ENCODE peak calls at places on chromosomes 4 and X, in seven cellular contexts. A is right lobe of liver, P is MM.1S, G is fibroblast of lung, Z is hepatocyte, X is PC-3, W is tibial artery. J is an unnamed sample.

GRCh38 chrX:47483310-47484268 is 567 bp upstream of the ZNF41 start:
- DNase-seq in Z (peak; percentile 20), G (peak; percentile 50), P (no peak), X (peak; percentile 25), A (peak; percentile 44), W (no peak), J (no peak)

GRCh38 chr4:154361450-154361849 is 130.1 kb downstream of the DCHS2 start:
- DNase-seq in X (no peak), A (no peak), Z (no peak), P (peak; percentile 80), W (no peak), G (no peak), J (no peak)

GRCh38 chrX:7202206-7202605 is 54.3 kb upstream of the PUDP start:
- DNase-seq in A (no peak), W (no peak), P (no peak), Z (no peak), X (peak; percentile 65), G (no peak), J (no peak)

GRCh38 chrX:3648084-3648483 is 65.4 kb downstream of the PRKX start:
- DNase-seq in X (no peak), P (no peak), A (no peak), W (no peak), G (no peak), Z (no peak), J (no peak)

GRCh38 chr4:95869961-95870500 is 30.1 kb downstream of the PDHA2 start:
- DNase-seq in X (no peak), P (no peak), A (no peak), W (no peak), G (no peak), Z (no peak), J (peak; percentile 1)

GRCh38 chrX:55488559-55489314 is 911 bp downstream of the USP51 start:
- DNase-seq in G (peak; percentile 45), X (peak; percentile 31), P (peak; percentile 48), W (peak; percentile 88), A (peak; percentile 64), Z (peak; percentile 71), J (peak; percentile 43)

GRCh38 chrX:100410083-100410590 is at the start of gene PCDH19:
- DNase-seq in X (peak; percentile 57), A (peak; percentile 52), G (peak; percentile 37), W (no peak), Z (peak; percentile 81), P (peak; percentile 74), J (peak; percentile 12)

GRCh38 chr4:1061747-1062146 is 50.3 kb downstream of the FGFRL1 start:
- DNase-seq in Z (no peak), X (no peak), G (no peak), W (peak; percentile 5), P (no peak), A (peak; percentile 5), J (no peak)

GRCh38 chr4:108940086-108941033 is 177.5 kb upstream of the ETNPPL start:
- DNase-seq in X (peak; percentile 24), P (peak; percentile 53), W (no peak), A (no peak), G (peak; percentile 45), Z (no peak), J (no peak)

GRCh38 chr4:24105183-24106039 is 215.6 kb upstream of the PPARGC1A start:
- DNase-seq in A (no peak), X (peak; percentile 46), Z (peak; percentile 28), P (no peak), W (no peak), G (peak; percentile 95), J (peak; percentile 91)

GRCh38 chrX:46381630-46382029 is 163.6 kb downstream of the ZNF674 start:
- DNase-seq in X (peak; percentile 46), G (peak; percentile 10), A (no peak), P (peak; percentile 62), W (no peak), Z (peak; percentile 13), J (peak; percentile 20)

GRCh38 chr4:107034982-107035710 is 967 bp downstream of the DKK2 start:
- DNase-seq in G (peak; percentile 44), Z (peak; percentile 53), A (no peak), P (no peak), W (no peak), X (no peak), J (peak; percentile 31)

GRCh38 chrX:38578152-38578551 is 16.8 kb downstream of the TSPAN7 start:
- DNase-seq in Z (peak; percentile 8), P (no peak), A (no peak), G (no peak), X (no peak), W (no peak), J (no peak)

GRCh38 chrX:123906557-123907316 is 46.9 kb downstream of the XIAP start:
- DNase-seq in P (no peak), X (no peak), Z (peak; percentile 9), W (no peak), A (no peak), G (peak; percentile 24), J (no peak)

GRCh38 chr4:42630908-42631307 is 26.0 kb downstream of the ATP8A1 start:
- DNase-seq in A (no peak), X (peak; percentile 64), P (no peak), W (no peak), G (no peak), Z (no peak), J (no peak)

GRCh38 chr4:122341906-122342305 is 36.9 kb upstream of the ADAD1 start:
- DNase-seq in W (no peak), Z (peak; percentile 7), X (peak; percentile 30), A (no peak), G (peak; percentile 88), P (no peak), J (peak; percentile 81)

GRCh38 chrX:45368705-45369104 is 168.0 kb upstream of the DIPK2B start:
- DNase-seq in Z (no peak), W (no peak), G (no peak), X (no peak), P (no peak), A (no peak), J (no peak)

GRCh38 chrX:23822397-23822796 is 39.4 kb downstream of the SAT1 start:
- DNase-seq in P (no peak), G (peak; percentile 45), A (no peak), W (no peak), X (peak; percentile 69), Z (peak; percentile 76), J (no peak)

GRCh38 chr4:173735055-173735454 is 205.0 kb upstream of the HAND2 start:
- DNase-seq in X (no peak), G (no peak), P (no peak), Z (no peak), A (no peak), W (no peak), J (no peak)

GRCh38 chrX:13764284-13764683 is 29.7 kb downstream of the OFD1 start:
- DNase-seq in W (no peak), A (no peak), P (no peak), G (no peak), X (no peak), Z (no peak), J (no peak)

GRCh38 chrX:1444896-1445480 is 7.7 kb downstream of the ASMTL start:
- DNase-seq in X (no peak), P (no peak), A (peak; percentile 17), Z (no peak), W (peak; percentile 31), G (no peak), J (no peak)

GRCh38 chr4:120843840-120844527 is 78.5 kb downstream of the PRDM5 start:
- DNase-seq in X (peak; percentile 4), P (no peak), W (no peak), G (no peak), Z (peak; percentile 33), A (no peak), J (no peak)

GRCh38 chr4:15238720-15239119 is 189.1 kb upstream of the C1QTNF7 start:
- DNase-seq in P (peak; percentile 34), Z (peak; percentile 68), W (no peak), G (peak; percentile 30), X (peak; percentile 56), A (no peak), J (peak; percentile 62)

GRCh38 chr4:185119927-185120630 is 23.0 kb upstream of the SLC25A4 start:
- DNase-seq in G (peak; percentile 28), Z (no peak), P (peak; percentile 57), W (no peak), A (no peak), X (no peak), J (no peak)

GRCh38 chr4:13261486-13262257 is 222.5 kb downstream of the RAB28 start:
- DNase-seq in G (peak; percentile 81), A (no peak), X (no peak), P (no peak), W (no peak), Z (no peak), J (no peak)

GRCh38 chrX:49133759-49134158 is 10.2 kb upstream of the GPKOW start:
- DNase-seq in G (no peak), A (no peak), X (no peak), Z (no peak), W (no peak), P (no peak), J (no peak)

GRCh38 chr4:128675083-128675482 is 134.4 kb upstream of the JADE1 start:
- DNase-seq in P (peak; percentile 97), W (no peak), X (no peak), G (no peak), A (no peak), Z (no peak), J (no peak)

GRCh38 chrX:37302569-37302968 is 46.6 kb upstream of the PRRG1 start:
- DNase-seq in A (peak; percentile 46), G (peak; percentile 6), Z (peak; percentile 50), P (no peak), W (no peak), X (peak; percentile 52), J (peak; percentile 11)

GRCh38 chrX:146755214-146755613 is 54.4 kb upstream of the CXorf51B start:
- DNase-seq in W (no peak), P (no peak), A (no peak), G (no peak), X (no peak), Z (no peak), J (no peak)

DNA sequence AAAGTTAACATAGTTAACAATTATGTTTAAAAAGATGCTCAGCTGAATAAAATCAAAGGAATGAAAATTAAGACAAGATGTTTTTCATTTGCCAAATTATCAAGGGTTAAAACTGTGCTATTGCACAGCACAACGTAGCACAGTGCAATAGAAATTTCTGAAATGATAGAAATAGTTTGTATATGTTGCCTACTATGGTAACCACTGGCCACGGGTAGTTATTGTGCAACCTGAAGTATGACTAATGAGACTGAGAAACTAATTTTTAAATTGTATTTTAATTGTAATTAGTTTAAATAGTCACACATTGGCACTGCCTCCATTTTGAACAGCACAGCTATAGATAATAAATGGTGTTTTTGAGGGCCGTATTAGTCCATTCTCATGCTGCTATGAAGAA is 343.1 kb upstream of the FAM241A start:
- DNase-seq in X (no peak), Z (no peak), W (no peak), G (no peak), A (no peak), P (no peak), J (no peak)
- TF ChIP-seq CTCF in X (no peak), Z (no peak), W (no peak), G (no peak), A (no peak), P (no peak), J (no peak)

GRCh38 chr4:82934441-82934840 is 33.9 kb downstream of the THAP9 start:
- DNase-seq in W (no peak), G (no peak), Z (no peak), A (no peak), P (no peak), X (no peak), J (no peak)
- H3K36me3 ChIP-seq in W (peaks cover 38% of the 10 kb centered on the region), G (peaks cover 1% of the 10 kb centered on the region), Z (peaks cover under 1% of the 10 kb centered on the region), A (peaks cover 6% of the 10 kb centered on the region), P (no peaks in the 10 kb centered on the region), X (peaks cover 12% of the 10 kb centered on the region), J (no peaks in the 10 kb centered on the region)

GRCh38 chr4:144591401-144591800 is 54.6 kb upstream of the HHIP start:
- DNase-seq in Z (peak; percentile 58), G (peak; percentile 83), X (peak; percentile 74), A (no peak), P (no peak), W (no peak), J (peak; percentile 59)
- H3K27ac ChIP-seq in Z (no peak overlapping the region), G (no peak overlapping the region), X (no peak overlapping the region), A (no peak overlapping the region), P (no peak overlapping the region), W (no peak overlapping the region), J (no peak overlapping the region)

GRCh38 chr4:80335554-80336358 is at the start of gene CFAP299:
- DNase-seq in A (peak; percentile 94), Z (peak; percentile 91), X (no peak), W (peak; percentile 71), P (peak; percentile 90), G (peak; percentile 87), J (peak; percentile 93)
- TF ChIP-seq CTCF in A (peak; percentile 33), Z (peak; percentile 65), X (no peak), W (peak; percentile 26), P (peak; percentile 53), G (peak; percentile 49), J (peak; percentile 76)

J was measured in brain microvascular endothelial cell.